ENCODE peak calls at places on chromosome 3, in four cellular contexts. One of them, this sample, is unnamed. For H3K36me3, the result is how much of the 10 kb centered on the place peaks cover.

GRCh38 chr3:153166206-153166605 is 4.2 kb downstream of the RAP2B start:
- DNase-seq in neural progenitor cell: no peak
- DNase-seq in Peyer's patch: no peak
- DNase-seq in ovary: no peak
- DNase-seq in this sample: peak

GRCh38 chr3:49630784-49631183 is 43.4 kb upstream of the APEH start:
- DNase-seq in Peyer's patch: no peak
- DNase-seq in ovary: no peak
- DNase-seq in neural progenitor cell: no peak
- DNase-seq in this sample: no peak

GRCh38 chr3:89145995-89146394 is 38.6 kb downstream of the EPHA3 start:
- DNase-seq in neural progenitor cell: no peak
- DNase-seq in Peyer's patch: no peak
- DNase-seq in ovary: no peak
- DNase-seq in this sample: peak

GRCh38 chr3:107745354-107745753 is 222.6 kb downstream of the BBX start:
- DNase-seq in neural progenitor cell: no peak
- DNase-seq in ovary: no peak
- DNase-seq in Peyer's patch: no peak
- DNase-seq in this sample: no peak

GRCh38 chr3:188205992-188206416 is 52.0 kb downstream of the LPP start:
- DNase-seq in ovary: no peak
- DNase-seq in neural progenitor cell: peak
- DNase-seq in Peyer's patch: peak
- DNase-seq in this sample: no peak

GRCh38 chr3:13509066-13509815 is 29.1 kb downstream of the HDAC11 start:
- DNase-seq in ovary: no peak
- DNase-seq in neural progenitor cell: no peak
- DNase-seq in Peyer's patch: no peak
- DNase-seq in this sample: no peak

GRCh38 chr3:15497984-15498383 is 23.5 kb downstream of the COLQ start:
- DNase-seq in ovary: no peak
- DNase-seq in neural progenitor cell: no peak
- DNase-seq in Peyer's patch: no peak
- DNase-seq in this sample: no peak

GRCh38 chr3:4885322-4885721 is 93.9 kb upstream of the BHLHE40 start:
- DNase-seq in neural progenitor cell: no peak
- DNase-seq in Peyer's patch: no peak
- DNase-seq in ovary: no peak
- DNase-seq in this sample: peak

GRCh38 chr3:121574449-121574848 is 6.7 kb downstream of the ARGFX start:
- DNase-seq in neural progenitor cell: no peak
- DNase-seq in Peyer's patch: peak
- DNase-seq in ovary: no peak
- DNase-seq in this sample: peak

GRCh38 chr3:82100378-82100777 is 338.9 kb upstream of the GBE1 start:
- DNase-seq in ovary: no peak
- DNase-seq in neural progenitor cell: peak
- DNase-seq in Peyer's patch: no peak
- DNase-seq in this sample: peak

GRCh38 chr3:73516656-73517055 is 108.1 kb downstream of the PDZRN3 start:
- DNase-seq in neural progenitor cell: no peak
- DNase-seq in Peyer's patch: peak
- DNase-seq in ovary: no peak
- DNase-seq in this sample: no peak

GRCh38 chr3:25587094-25587493 is 77.6 kb downstream of the TOP2B start:
- DNase-seq in ovary: no peak
- DNase-seq in Peyer's patch: no peak
- DNase-seq in neural progenitor cell: no peak
- DNase-seq in this sample: no peak
- TF ChIP-seq CTCF in ovary: no peak
- TF ChIP-seq CTCF in Peyer's patch: no peak
- TF ChIP-seq CTCF in neural progenitor cell: no peak
- TF ChIP-seq CTCF in this sample: no peak

DNA sequence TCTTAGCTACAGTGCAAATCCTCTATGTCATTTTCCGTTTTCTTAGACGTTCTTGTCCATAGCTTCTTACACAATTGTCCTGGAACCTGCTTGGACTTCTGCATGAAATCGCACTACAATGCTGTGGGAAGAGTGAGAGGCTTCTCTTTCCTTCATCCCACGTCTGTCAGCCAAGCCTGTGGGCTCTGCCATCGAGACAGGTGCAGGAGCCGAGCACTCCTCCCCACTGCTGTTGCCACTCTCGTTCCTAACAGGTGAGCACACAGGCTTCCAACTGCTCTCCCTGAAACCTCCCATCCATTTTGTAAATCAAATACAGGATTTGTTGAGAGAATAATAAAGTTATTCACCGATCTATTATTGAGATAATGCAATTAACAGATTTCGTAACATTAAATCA is 23.5 kb downstream of the ZXDC start:
- DNase-seq in ovary: no peak
- DNase-seq in neural progenitor cell: no peak
- DNase-seq in Peyer's patch: no peak
- DNase-seq in this sample: no peak
- H3K36me3 ChIP-seq in ovary: under half
- H3K36me3 ChIP-seq in neural progenitor cell: under half
- H3K36me3 ChIP-seq in Peyer's patch: under half
- H3K36me3 ChIP-seq in this sample: under half

DNA sequence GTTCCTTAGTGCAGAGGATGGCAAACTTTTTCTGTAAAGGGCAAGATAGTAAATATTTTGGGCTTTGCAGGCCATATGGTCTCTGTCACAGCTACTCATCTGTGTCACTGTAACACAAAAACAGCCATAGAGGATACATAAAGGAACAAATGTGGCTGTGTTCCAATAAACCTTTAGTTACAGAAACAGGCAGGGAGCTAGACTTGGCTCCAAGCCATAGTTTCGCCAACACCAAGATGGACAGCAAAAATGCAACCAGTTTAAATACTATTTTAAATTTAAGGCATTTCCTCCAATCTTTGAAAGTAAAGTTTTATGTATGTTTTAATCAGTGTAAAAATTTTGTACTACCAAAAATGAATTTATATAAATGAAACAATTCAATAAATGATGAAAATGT is 753.3 kb downstream of the FHIT start:
- DNase-seq in neural progenitor cell: no peak
- DNase-seq in ovary: no peak
- DNase-seq in Peyer's patch: no peak
- DNase-seq in this sample: no peak
- TF ChIP-seq CTCF in neural progenitor cell: no peak
- TF ChIP-seq CTCF in ovary: no peak
- TF ChIP-seq CTCF in Peyer's patch: no peak
- TF ChIP-seq CTCF in this sample: no peak

GRCh38 chr3:27880969-27881892 is 159.1 kb upstream of the EOMES start:
- DNase-seq in ovary: no peak
- DNase-seq in Peyer's patch: peak
- DNase-seq in neural progenitor cell: no peak
- DNase-seq in this sample: no peak
- H3K36me3 ChIP-seq in ovary: under half
- H3K36me3 ChIP-seq in Peyer's patch: under half
- H3K36me3 ChIP-seq in neural progenitor cell: under half
- H3K36me3 ChIP-seq in this sample: under half

GRCh38 chr3:190120161-190121060 is at the start of gene P3H2:
- DNase-seq in Peyer's patch: peak
- DNase-seq in ovary: peak
- DNase-seq in neural progenitor cell: peak
- DNase-seq in this sample: peak
- TF ChIP-seq CTCF in Peyer's patch: peak
- TF ChIP-seq CTCF in ovary: no peak
- TF ChIP-seq CTCF in neural progenitor cell: no peak
- TF ChIP-seq CTCF in this sample: peak

This sample was measured in brain microvascular endothelial cell.